ENCODE peak calls at places on chromosome 17, in nine cellular contexts. One of them, this sample, is unnamed.

GRCh38 chr17:43217614-43218087 is 6.0 kb downstream of the TMEM106A start:
- DNase-seq in Panc1: no peak
- DNase-seq in GM20000: no peak
- DNase-seq in hepatocyte: no peak
- DNase-seq in dorsolateral prefrontal cortex: no peak
- DNase-seq in sigmoid colon: no peak
- DNase-seq in foreskin fibroblast: no peak
- DNase-seq in Calu3: no peak
- DNase-seq in A549: no peak
- DNase-seq in this sample: peak

GRCh38 chr17:4072487-4073157 is 70.2 kb downstream of the ZZEF1 start:
- DNase-seq in Panc1: no peak
- DNase-seq in GM20000: no peak
- DNase-seq in hepatocyte: no peak
- DNase-seq in dorsolateral prefrontal cortex: no peak
- DNase-seq in sigmoid colon: no peak
- DNase-seq in foreskin fibroblast: peak
- DNase-seq in Calu3: no peak
- DNase-seq in A549: no peak
- DNase-seq in this sample: no peak

GRCh38 chr17:17535957-17536356 is 39.8 kb upstream of the RASD1 start:
- DNase-seq in Panc1: no peak
- DNase-seq in GM20000: no peak
- DNase-seq in hepatocyte: no peak
- DNase-seq in dorsolateral prefrontal cortex: peak
- DNase-seq in sigmoid colon: peak
- DNase-seq in foreskin fibroblast: peak
- DNase-seq in Calu3: no peak
- DNase-seq in A549: peak
- DNase-seq in this sample: no peak

GRCh38 chr17:17320188-17320910 is 17.2 kb downstream of the NT5M start:
- DNase-seq in Panc1: no peak
- DNase-seq in GM20000: no peak
- DNase-seq in hepatocyte: no peak
- DNase-seq in dorsolateral prefrontal cortex: peak
- DNase-seq in sigmoid colon: no peak
- DNase-seq in foreskin fibroblast: no peak
- DNase-seq in Calu3: no peak
- DNase-seq in A549: no peak
- DNase-seq in this sample: no peak

GRCh38 chr17:14704121-14704520 is 403.2 kb downstream of the HS3ST3B1 start:
- DNase-seq in Panc1: no peak
- DNase-seq in GM20000: no peak
- DNase-seq in hepatocyte: no peak
- DNase-seq in dorsolateral prefrontal cortex: no peak
- DNase-seq in sigmoid colon: no peak
- DNase-seq in foreskin fibroblast: no peak
- DNase-seq in Calu3: no peak
- DNase-seq in A549: no peak
- DNase-seq in this sample: no peak

GRCh38 chr17:13212861-13213260 is 195.0 kb upstream of the ELAC2 start:
- DNase-seq in Panc1: no peak
- DNase-seq in GM20000: no peak
- DNase-seq in hepatocyte: no peak
- DNase-seq in dorsolateral prefrontal cortex: no peak
- DNase-seq in sigmoid colon: no peak
- DNase-seq in foreskin fibroblast: no peak
- DNase-seq in Calu3: no peak
- DNase-seq in A549: no peak
- DNase-seq in this sample: no peak

GRCh38 chr17:29615048-29615385 is 7.7 kb downstream of the CORO6 start:
- DNase-seq in Panc1: no peak
- DNase-seq in GM20000: peak
- DNase-seq in hepatocyte: no peak
- DNase-seq in dorsolateral prefrontal cortex: no peak
- DNase-seq in sigmoid colon: no peak
- DNase-seq in foreskin fibroblast: no peak
- DNase-seq in Calu3: no peak
- DNase-seq in A549: no peak
- DNase-seq in this sample: peak

GRCh38 chr17:39243155-39243554 is 17.4 kb upstream of the STAC2 start:
- DNase-seq in Panc1: no peak
- DNase-seq in GM20000: no peak
- DNase-seq in hepatocyte: no peak
- DNase-seq in dorsolateral prefrontal cortex: no peak
- DNase-seq in sigmoid colon: peak
- DNase-seq in foreskin fibroblast: no peak
- DNase-seq in Calu3: no peak
- DNase-seq in A549: no peak
- DNase-seq in this sample: no peak

GRCh38 chr17:76670708-76671122 is 27.2 kb upstream of the ST6GALNAC1 start:
- DNase-seq in Panc1: no peak
- DNase-seq in GM20000: no peak
- DNase-seq in hepatocyte: no peak
- DNase-seq in dorsolateral prefrontal cortex: no peak
- DNase-seq in sigmoid colon: no peak
- DNase-seq in foreskin fibroblast: no peak
- DNase-seq in Calu3: no peak
- DNase-seq in A549: no peak
- DNase-seq in this sample: no peak
- TF ChIP-seq CTCF in Panc1: no peak
- TF ChIP-seq CTCF in GM20000: no peak
- TF ChIP-seq CTCF in hepatocyte: no peak
- TF ChIP-seq CTCF in dorsolateral prefrontal cortex: no peak
- TF ChIP-seq CTCF in sigmoid colon: no peak
- TF ChIP-seq CTCF in foreskin fibroblast: no peak
- TF ChIP-seq CTCF in Calu3: no peak
- TF ChIP-seq CTCF in A549: no peak
- TF ChIP-seq CTCF in this sample: no peak

GRCh38 chr17:19867094-19867653 is 562 bp downstream of the ULK2 start:
- DNase-seq in Panc1: no peak
- DNase-seq in GM20000: peak
- DNase-seq in hepatocyte: peak
- DNase-seq in dorsolateral prefrontal cortex: peak
- DNase-seq in sigmoid colon: peak
- DNase-seq in foreskin fibroblast: peak
- DNase-seq in Calu3: peak
- DNase-seq in A549: peak
- DNase-seq in this sample: peak
- TF ChIP-seq CTCF in Panc1: no peak
- TF ChIP-seq CTCF in GM20000: no peak
- TF ChIP-seq CTCF in hepatocyte: peak
- TF ChIP-seq CTCF in dorsolateral prefrontal cortex: peak
- TF ChIP-seq CTCF in sigmoid colon: peak
- TF ChIP-seq CTCF in foreskin fibroblast: peak
- TF ChIP-seq CTCF in Calu3: no peak
- TF ChIP-seq CTCF in A549: peak
- TF ChIP-seq CTCF in this sample: no peak

DNA sequence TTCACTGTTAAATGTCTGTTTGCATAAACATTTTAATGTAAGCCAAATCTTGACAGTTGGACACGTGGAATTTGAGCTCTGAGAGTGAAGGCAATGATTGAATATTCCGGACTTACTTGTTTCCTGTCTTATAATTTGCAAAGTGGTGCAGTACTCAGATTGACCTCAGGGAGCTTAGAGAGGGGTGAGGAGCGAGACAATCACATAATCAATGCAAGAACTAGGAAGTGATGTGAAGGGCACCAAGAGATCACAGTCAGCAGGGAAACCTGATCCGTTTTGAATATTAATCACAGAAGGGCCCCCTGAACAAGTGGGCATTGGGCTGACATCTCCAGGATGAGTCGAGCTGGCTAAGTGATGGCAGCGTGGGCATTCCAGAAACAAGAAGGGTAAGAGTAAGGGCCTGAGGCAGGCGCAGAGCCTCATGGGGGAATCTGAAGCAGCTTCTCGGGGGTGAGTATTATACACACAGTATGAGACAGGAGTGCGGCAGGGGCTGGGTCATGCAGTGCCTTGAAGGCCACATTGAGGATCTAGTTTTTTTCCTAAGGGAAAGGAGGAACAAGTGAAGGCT is 26.1 kb downstream of the TEX2 start:
- DNase-seq in Panc1: no peak
- DNase-seq in GM20000: no peak
- DNase-seq in hepatocyte: no peak
- DNase-seq in dorsolateral prefrontal cortex: no peak
- DNase-seq in sigmoid colon: no peak
- DNase-seq in foreskin fibroblast: no peak
- DNase-seq in Calu3: peak
- DNase-seq in A549: peak
- DNase-seq in this sample: no peak
- TF ChIP-seq CTCF in Panc1: peak
- TF ChIP-seq CTCF in GM20000: no peak
- TF ChIP-seq CTCF in hepatocyte: peak
- TF ChIP-seq CTCF in dorsolateral prefrontal cortex: no peak
- TF ChIP-seq CTCF in sigmoid colon: no peak
- TF ChIP-seq CTCF in foreskin fibroblast: no peak
- TF ChIP-seq CTCF in Calu3: no peak
- TF ChIP-seq CTCF in A549: no peak
- TF ChIP-seq CTCF in this sample: peak

GRCh38 chr17:20300399-20301037 is 166.8 kb downstream of the LGALS9B start:
- DNase-seq in Panc1: no peak
- DNase-seq in GM20000: no peak
- DNase-seq in hepatocyte: peak
- DNase-seq in dorsolateral prefrontal cortex: peak
- DNase-seq in sigmoid colon: peak
- DNase-seq in foreskin fibroblast: no peak
- DNase-seq in Calu3: no peak
- DNase-seq in A549: no peak
- DNase-seq in this sample: no peak
- TF ChIP-seq CTCF in Panc1: no peak
- TF ChIP-seq CTCF in GM20000: no peak
- TF ChIP-seq CTCF in hepatocyte: no peak
- TF ChIP-seq CTCF in dorsolateral prefrontal cortex: no peak
- TF ChIP-seq CTCF in sigmoid colon: no peak
- TF ChIP-seq CTCF in foreskin fibroblast: no peak
- TF ChIP-seq CTCF in Calu3: no peak
- TF ChIP-seq CTCF in A549: no peak
- TF ChIP-seq CTCF in this sample: no peak

GRCh38 chr17:5422505-5422904 is 2.5 kb downstream of the RPAIN start:
- DNase-seq in Panc1: no peak
- DNase-seq in GM20000: no peak
- DNase-seq in hepatocyte: no peak
- DNase-seq in dorsolateral prefrontal cortex: no peak
- DNase-seq in sigmoid colon: no peak
- DNase-seq in foreskin fibroblast: peak
- DNase-seq in Calu3: no peak
- DNase-seq in A549: peak
- DNase-seq in this sample: no peak
- TF ChIP-seq CTCF in Panc1: no peak
- TF ChIP-seq CTCF in GM20000: no peak
- TF ChIP-seq CTCF in hepatocyte: no peak
- TF ChIP-seq CTCF in dorsolateral prefrontal cortex: no peak
- TF ChIP-seq CTCF in sigmoid colon: no peak
- TF ChIP-seq CTCF in foreskin fibroblast: no peak
- TF ChIP-seq CTCF in Calu3: no peak
- TF ChIP-seq CTCF in A549: no peak
- TF ChIP-seq CTCF in this sample: no peak

DNA sequence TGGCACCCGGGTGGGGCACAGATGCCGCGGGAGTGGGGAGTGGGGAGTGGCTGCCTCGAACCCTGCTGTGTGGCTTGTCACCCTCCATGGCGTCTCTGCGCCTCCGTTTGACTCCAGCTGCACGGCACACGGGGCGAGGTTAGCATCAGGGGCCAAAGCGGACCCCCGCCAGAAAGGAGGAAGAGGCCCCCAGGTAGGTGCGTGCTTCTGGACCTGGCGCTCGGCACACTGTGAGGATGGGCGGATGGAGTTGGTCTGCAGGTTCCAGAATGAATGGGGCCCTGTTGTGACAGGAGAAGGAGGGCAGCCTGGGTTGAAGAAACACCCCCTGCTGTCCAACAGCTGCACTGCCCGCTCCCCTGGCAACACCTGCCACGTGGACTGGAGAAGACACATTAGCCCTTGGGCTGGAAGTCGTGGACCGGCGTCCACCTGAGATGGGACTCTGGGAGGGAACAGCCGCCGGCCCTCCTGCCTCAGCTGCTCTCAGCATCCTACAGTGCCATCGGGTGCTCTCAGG is 9.4 kb upstream of the FASN start:
- DNase-seq in Panc1: no peak
- DNase-seq in GM20000: peak
- DNase-seq in hepatocyte: peak
- DNase-seq in dorsolateral prefrontal cortex: no peak
- DNase-seq in sigmoid colon: peak
- DNase-seq in foreskin fibroblast: no peak
- DNase-seq in Calu3: no peak
- DNase-seq in A549: peak
- DNase-seq in this sample: peak
- TF ChIP-seq CTCF in Panc1: no peak
- TF ChIP-seq CTCF in GM20000: peak
- TF ChIP-seq CTCF in hepatocyte: no peak
- TF ChIP-seq CTCF in dorsolateral prefrontal cortex: no peak
- TF ChIP-seq CTCF in sigmoid colon: no peak
- TF ChIP-seq CTCF in foreskin fibroblast: peak
- TF ChIP-seq CTCF in Calu3: peak
- TF ChIP-seq CTCF in A549: peak
- TF ChIP-seq CTCF in this sample: peak

DNA sequence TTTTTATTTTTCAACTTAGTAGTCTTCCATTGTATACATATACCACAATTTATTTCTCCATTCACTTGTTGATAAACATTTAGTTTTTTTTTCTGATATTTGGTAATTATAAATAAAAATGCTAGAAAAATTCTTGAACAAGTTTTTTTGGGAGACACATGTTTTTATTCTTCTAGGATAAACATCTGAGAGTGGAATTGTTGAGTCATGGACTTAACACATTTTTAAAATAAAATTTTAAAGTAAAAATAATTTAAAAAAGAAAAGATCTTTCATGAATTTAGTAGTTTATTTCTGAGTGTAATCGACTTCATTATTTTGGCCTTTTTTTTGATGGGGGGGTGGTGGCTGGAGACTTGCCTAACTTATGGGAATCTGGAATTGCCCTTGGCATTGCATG is 391.1 kb downstream of the KCNJ2 start:
- DNase-seq in Panc1: no peak
- DNase-seq in GM20000: no peak
- DNase-seq in hepatocyte: no peak
- DNase-seq in dorsolateral prefrontal cortex: no peak
- DNase-seq in sigmoid colon: no peak
- DNase-seq in foreskin fibroblast: no peak
- DNase-seq in Calu3: no peak
- DNase-seq in A549: no peak
- DNase-seq in this sample: no peak
- TF ChIP-seq CTCF in Panc1: no peak
- TF ChIP-seq CTCF in GM20000: no peak
- TF ChIP-seq CTCF in hepatocyte: no peak
- TF ChIP-seq CTCF in dorsolateral prefrontal cortex: no peak
- TF ChIP-seq CTCF in sigmoid colon: no peak
- TF ChIP-seq CTCF in foreskin fibroblast: no peak
- TF ChIP-seq CTCF in Calu3: no peak
- TF ChIP-seq CTCF in A549: no peak
- TF ChIP-seq CTCF in this sample: no peak